ENCODE peak calls at places on chromosomes 6 and 20, in five cellular contexts. E is WTC11, P is H1, Z is K562, I is HepG2. S is an unnamed sample.

GRCh38 chr6:152572395-152573061 is 64.6 kb downstream of the SYNE1 start:
- DNase-seq in E (no peak), P (no peak), Z (no peak), I (no peak), S (no peak)

GRCh38 chr6:135640449-135641111 is 143.0 kb upstream of the AHI1 start:
- DNase-seq in E (no peak), P (no peak), Z (no peak), I (no peak), S (no peak)

GRCh38 chr6:27778625-27779417 is 133.4 kb downstream of the OR2B2 start:
- DNase-seq in E (no peak), P (no peak), Z (no peak), I (no peak), S (no peak)

GRCh38 chr6:152372945-152373344 is 264.2 kb downstream of the SYNE1 start:
- DNase-seq in E (no peak), P (no peak), Z (no peak), I (no peak), S (no peak)

GRCh38 chr6:119676230-119676629 is 326.7 kb upstream of the MAN1A1 start:
- DNase-seq in E (no peak), P (no peak), Z (no peak), I (no peak), S (no peak)

GRCh38 chr6:105459884-105460283 is 57.0 kb upstream of the PREP start:
- DNase-seq in E (no peak), P (no peak), Z (no peak), I (no peak), S (peak; percentile 46)

GRCh38 chr6:152531659-152532058 is 105.5 kb downstream of the SYNE1 start:
- DNase-seq in E (no peak), P (no peak), Z (no peak), I (no peak), S (no peak)

GRCh38 chr6:32885698-32886286 is 31.8 kb downstream of the PSMB9 start:
- DNase-seq in E (no peak), P (no peak), Z (peak; percentile 63), I (peak; percentile 77), S (peak; percentile 23)

GRCh38 chr6:26199057-26199772 is 112.0 kb downstream of the HFE start:
- DNase-seq in E (peak; percentile 70), P (no peak), Z (peak; percentile 93), I (peak; percentile 97), S (peak; percentile 99)

GRCh38 chr6:139955366-139956155 is 581.1 kb upstream of the CITED2 start:
- DNase-seq in E (no peak), P (no peak), Z (no peak), I (peak; percentile 33), S (no peak)

GRCh38 chr20:48983423-48984400 is 62.2 kb downstream of the ARFGEF2 start:
- DNase-seq in E (no peak), P (no peak), Z (peak; percentile 21), I (no peak), S (no peak)

GRCh38 chr6:111761783-111762312 is 111.4 kb downstream of the FYN start:
- DNase-seq in E (no peak), P (no peak), Z (no peak), I (no peak), S (no peak)
- TF ChIP-seq ATF2 in E (no peak), P (no peak), Z (no peak), I (no peak), S (peak; percentile 23)

GRCh38 chr20:37355252-37356180 is 9.6 kb downstream of the SRC start:
- DNase-seq in E (no peak), P (no peak), Z (no peak), I (no peak), S (no peak)
- TF ChIP-seq ATF2 in E (no peak), P (no peak), Z (no peak), I (no peak), S (no peak)

DNA sequence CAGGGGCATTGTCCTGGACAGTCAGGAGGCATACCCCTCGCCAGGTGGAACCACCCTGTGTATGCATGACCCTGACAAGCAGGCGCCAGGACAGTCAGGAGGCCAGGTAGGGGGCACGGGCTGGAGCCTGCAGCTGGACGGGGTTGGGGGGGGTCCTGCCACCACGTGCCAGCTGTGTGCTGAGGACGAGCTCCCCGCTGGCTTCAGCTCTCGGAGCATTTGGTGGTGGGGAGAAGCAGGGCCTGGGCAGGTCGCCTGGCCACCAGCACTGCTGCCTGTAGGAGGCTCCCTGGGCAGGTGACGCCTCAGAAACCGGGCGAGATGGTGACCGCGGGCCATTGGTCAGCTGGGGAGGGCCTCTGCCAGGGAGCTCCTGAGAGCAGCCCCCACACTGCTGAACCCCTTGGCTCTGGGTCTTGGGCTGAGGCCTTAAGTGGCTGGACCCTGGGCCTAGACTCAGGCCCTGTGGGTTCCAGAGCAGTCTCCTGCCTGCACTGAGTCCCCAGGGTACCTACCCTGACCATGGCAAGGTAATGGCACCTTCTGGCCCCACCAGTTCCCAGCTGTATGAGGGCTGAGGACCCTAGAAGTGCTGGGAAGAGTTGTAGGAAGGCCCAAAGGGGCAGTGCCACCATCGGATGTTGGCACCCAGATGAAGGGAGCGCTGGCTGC is 794 bp downstream of the SLC17A9 start:
- DNase-seq in E (no peak), P (no peak), Z (no peak), I (no peak), S (no peak)
- TF ChIP-seq ATF2 in E (no peak), P (no peak), Z (no peak), I (peak; percentile 15), S (no peak)

DNA sequence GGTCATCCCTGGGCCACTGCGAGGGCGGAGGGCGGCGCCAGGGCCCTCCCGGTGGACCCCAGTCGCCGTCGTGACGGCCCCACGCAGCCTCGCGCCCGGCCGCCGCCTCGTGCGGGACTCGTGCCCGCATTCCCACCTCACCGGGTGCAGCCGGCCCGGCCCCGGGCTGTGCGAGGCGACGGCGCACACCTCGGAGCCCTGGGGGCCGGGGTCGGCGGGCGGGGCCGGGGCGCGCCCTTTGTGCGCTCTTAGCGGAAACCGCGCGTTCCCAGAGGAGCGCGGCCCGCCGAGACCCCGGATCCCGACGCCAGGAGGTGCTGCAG is 5.5 kb upstream of the DLL1 start:
- DNase-seq in E (peak; percentile 47), P (no peak), Z (no peak), I (no peak), S (no peak)
- TF ChIP-seq ATF2 in E (no peak), P (no peak), Z (no peak), I (no peak), S (no peak)

GRCh38 chr20:63755933-63756647 is 16.5 kb downstream of the SLC2A4RG start:
- DNase-seq in E (no peak), P (no peak), Z (no peak), I (no peak), S (no peak)

GRCh38 chr20:63753381-63753780 is 13.8 kb downstream of the SLC2A4RG start:
- DNase-seq in E (no peak), P (no peak), Z (no peak), I (no peak), S (no peak)

GRCh38 chr20:63752411-63753101 is 13.0 kb downstream of the SLC2A4RG start:
- DNase-seq in E (peak; percentile 39), P (no peak), Z (peak; percentile 64), I (no peak), S (no peak)

GRCh38 chr20:63751471-63752271 is 12.1 kb downstream of the SLC2A4RG start:
- DNase-seq in E (peak; percentile 57), P (no peak), Z (no peak), I (no peak), S (no peak)

GRCh38 chr20:63754008-63754407 is 14.4 kb downstream of the SLC2A4RG start:
- DNase-seq in E (no peak), P (no peak), Z (no peak), I (no peak), S (no peak)
- TF ChIP-seq ATF2 in E (no peak), P (no peak), Z (no peak), I (no peak), S (no peak)

GRCh38 chr6:37273697-37274096 is 15.8 kb upstream of the TMEM217 start:
- DNase-seq in E (no peak), P (no peak), Z (no peak), I (no peak), S (no peak)
- TF ChIP-seq ATF2 in E (no peak), P (no peak), Z (no peak), I (no peak), S (no peak)